ENCODE peak calls at places on chromosomes 6 and 20, in six cellular contexts. Y is epithelial cell of esophagus, V is Peyer's patch, K is mammary epithelial cell, M is dorsolateral prefrontal cortex, T is spleen. Q is an unnamed sample.

GRCh38 chr6:152642578-152643375 is 5.6 kb upstream of the SYNE1 start:
- DNase-seq in Y (peak; percentile 78), V (no peak), K (peak; percentile 56), M (peak; percentile 50), T (peak; percentile 89), Q (peak; percentile 70)

GRCh38 chr20:60402209-60403058 is 444.2 kb downstream of the CDH26 start:
- DNase-seq in Y (no peak), V (no peak), K (no peak), M (no peak), T (no peak), Q (no peak)

GRCh38 chr6:134035823-134036296 is 16.6 kb downstream of the SLC2A12 start:
- DNase-seq in Y (peak; percentile 88), V (no peak), K (peak; percentile 98), M (peak; percentile 67), T (no peak), Q (peak; percentile 84)

GRCh38 chr6:149026530-149026942 is 279.7 kb downstream of the UST start:
- DNase-seq in Y (peak; percentile 80), V (no peak), K (peak; percentile 68), M (no peak), T (no peak), Q (peak; percentile 81)

GRCh38 chr6:47977314-47977713 is 133.7 kb downstream of the PTCHD4 start:
- DNase-seq in Y (no peak), V (no peak), K (no peak), M (no peak), T (no peak), Q (peak; percentile 5)

GRCh38 chr6:150273457-150274309 is 95.1 kb upstream of the IYD start:
- DNase-seq in Y (no peak), V (no peak), K (no peak), M (no peak), T (no peak), Q (no peak)

GRCh38 chr20:35317416-35317815 is 25.2 kb upstream of the FAM83C start:
- DNase-seq in Y (no peak), V (no peak), K (no peak), M (no peak), T (no peak), Q (no peak)

GRCh38 chr6:5752282-5752681 is 254.4 kb downstream of the NRN1 start:
- DNase-seq in Y (peak; percentile 68), V (no peak), K (no peak), M (no peak), T (no peak), Q (peak; percentile 49)

GRCh38 chr6:16336056-16336810 is 97.8 kb downstream of the GMPR start:
- DNase-seq in Y (peak; percentile 78), V (no peak), K (peak; percentile 59), M (no peak), T (no peak), Q (peak; percentile 62)

GRCh38 chr6:101595276-101595675 is 201.8 kb downstream of the GRIK2 start:
- DNase-seq in Y (no peak), V (no peak), K (no peak), M (no peak), T (no peak), Q (no peak)

GRCh38 chr6:159979136-159979874 is 10.4 kb downstream of the IGF2R start:
- DNase-seq in Y (peak; percentile 88), V (no peak), K (peak; percentile 57), M (no peak), T (peak; percentile 78), Q (peak; percentile 84)

DNA sequence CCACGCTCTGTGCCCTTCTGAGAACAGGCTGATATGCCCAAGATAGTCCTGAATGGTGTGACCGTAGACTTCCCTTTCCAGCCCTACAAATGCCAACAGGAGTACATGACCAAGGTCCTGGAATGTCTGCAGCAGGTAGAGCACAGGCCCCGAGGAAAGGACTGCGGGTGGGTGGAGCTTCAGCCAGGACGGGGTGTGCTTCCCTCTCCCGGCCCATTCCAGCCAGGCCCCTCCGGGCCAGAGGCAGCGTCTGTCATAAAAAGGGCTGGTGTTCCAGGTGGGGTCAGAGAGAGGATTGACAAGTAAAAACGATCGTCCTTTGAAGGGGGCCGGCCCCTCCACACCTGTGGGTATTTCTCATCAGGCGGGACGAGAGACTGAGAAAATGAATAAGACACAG is 1.3 kb downstream of the RTEL1 start:
- DNase-seq in Y (no peak), V (no peak), K (peak; percentile 21), M (no peak), T (peak; percentile 77), Q (no peak)
- TF ChIP-seq CTCF in Y (no peak), V (no peak), K (no peak), M (no peak), T (no peak), Q (no peak)

DNA sequence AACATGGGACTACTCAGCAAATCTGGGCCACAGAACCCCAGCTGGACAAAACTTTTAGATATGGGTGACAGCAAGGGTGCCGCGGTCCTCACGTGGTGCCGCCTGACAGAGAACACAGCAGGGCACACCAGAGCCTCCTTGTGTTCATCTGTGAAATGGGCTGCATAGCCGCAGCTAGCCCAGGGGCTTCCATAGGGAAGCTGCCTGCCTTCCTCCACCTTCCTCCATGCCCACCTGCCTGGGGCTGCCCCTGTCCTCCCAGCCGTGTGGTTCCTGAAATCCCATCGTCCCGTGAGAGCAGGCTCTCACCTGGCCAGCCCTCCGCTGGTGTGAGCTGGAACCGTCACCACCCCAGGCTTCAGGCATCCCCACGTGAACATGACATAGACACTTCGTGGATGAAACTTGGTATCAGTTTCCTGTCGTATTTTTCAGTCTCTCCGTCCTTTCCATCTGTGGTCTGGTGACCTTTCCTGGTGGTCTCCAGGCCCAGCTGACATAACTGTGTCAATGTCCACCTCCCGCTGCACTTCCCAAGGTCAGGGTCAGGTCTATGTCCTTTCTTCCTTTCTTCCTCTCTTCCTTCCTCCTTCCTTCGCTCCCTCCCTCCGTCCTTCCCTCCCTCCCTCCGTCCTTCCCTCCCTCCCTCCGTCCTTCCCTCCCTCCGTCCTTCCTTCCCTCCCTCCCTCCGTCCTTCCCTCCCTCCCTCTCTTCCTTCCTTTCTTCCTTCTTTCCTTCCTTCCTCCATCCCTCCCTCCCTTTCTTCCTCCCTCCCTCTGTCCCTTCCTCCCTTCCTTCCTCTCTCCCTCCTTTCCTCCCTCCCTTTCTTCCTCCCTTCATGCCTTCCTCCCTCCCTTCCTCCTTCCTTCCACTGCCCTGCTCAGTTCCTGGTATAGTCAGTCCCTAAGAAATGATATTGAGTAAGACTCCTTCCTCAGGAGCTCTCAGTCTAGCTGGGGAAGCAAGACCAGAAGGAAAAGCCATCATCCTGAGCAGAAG is 78.8 kb downstream of the GRM4 start:
- DNase-seq in Y (no peak), V (no peak), K (no peak), M (no peak), T (no peak), Q (no peak)
- TF ChIP-seq CTCF in Y (no peak), V (no peak), K (no peak), M (no peak), T (no peak), Q (no peak)

DNA sequence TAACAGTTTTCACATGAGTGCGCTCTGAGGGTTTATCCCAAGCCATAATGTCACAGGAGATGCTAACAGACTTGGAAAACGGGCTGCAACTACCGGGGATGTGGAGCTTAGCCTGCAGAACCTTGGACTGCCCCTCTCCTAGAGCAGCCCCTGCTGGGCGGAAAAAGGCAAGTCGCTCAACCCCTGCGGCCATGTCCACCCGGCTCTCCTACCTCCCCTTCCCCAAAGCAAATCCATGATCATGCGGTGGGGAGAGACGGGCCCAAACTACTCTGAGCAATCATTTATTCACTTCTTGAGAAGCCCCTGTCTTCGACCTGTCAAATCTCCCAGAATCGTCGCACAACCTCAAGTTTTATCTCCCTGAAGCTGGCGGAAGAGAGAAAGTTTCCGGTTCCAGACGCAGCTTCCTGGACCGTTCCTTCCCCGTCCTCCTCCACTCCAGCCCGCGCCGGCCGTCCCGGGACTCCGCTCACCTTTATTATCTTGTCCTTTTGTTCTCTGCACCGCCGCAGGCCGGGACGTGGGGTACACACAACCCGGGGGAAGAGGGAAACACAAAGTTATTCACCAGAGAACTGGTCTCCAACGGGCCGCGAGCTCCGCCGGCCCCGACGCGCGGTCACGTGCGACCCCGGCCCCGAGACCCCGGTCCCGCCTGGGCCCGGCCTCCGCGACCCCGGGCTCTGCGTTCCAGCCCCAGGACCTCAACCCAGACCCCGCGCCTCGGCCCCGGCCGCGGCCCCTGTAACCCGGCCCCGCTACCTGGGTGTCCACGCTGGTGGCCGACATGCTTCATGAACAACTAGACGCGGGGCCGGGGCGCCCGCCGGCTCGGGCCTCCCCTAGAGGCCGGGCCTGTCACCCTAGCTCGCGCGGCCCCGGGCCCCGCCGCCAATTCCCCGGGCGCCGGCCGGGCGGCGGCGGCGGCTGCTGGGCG is 560 bp downstream of the YTHDF1 start:
- DNase-seq in Y (peak; percentile 50), V (peak; percentile 56), K (peak; percentile 45), M (no peak), T (no peak), Q (peak; percentile 42)
- TF ChIP-seq CTCF in Y (peak; percentile 38), V (peak; percentile 17), K (peak; percentile 55), M (no peak), T (no peak), Q (peak; percentile 47)

GRCh38 chr6:7996538-7997225 is 67.5 kb downstream of the BLOC1S5 start:
- DNase-seq in Y (peak; percentile 79), V (no peak), K (peak; percentile 29), M (no peak), T (no peak), Q (peak; percentile 75)

GRCh38 chr6:7993399-7993798 is 70.8 kb downstream of the BLOC1S5 start:
- DNase-seq in Y (no peak), V (no peak), K (no peak), M (no peak), T (no peak), Q (no peak)

GRCh38 chr6:7991536-7991935 is 72.7 kb downstream of the BLOC1S5 start:
- DNase-seq in Y (peak; percentile 55), V (no peak), K (no peak), M (no peak), T (no peak), Q (no peak)

GRCh38 chr6:7993952-7994351 is 70.2 kb downstream of the BLOC1S5 start:
- DNase-seq in Y (no peak), V (no peak), K (no peak), M (no peak), T (no peak), Q (peak; percentile 16)

GRCh38 chr6:7991992-7992815 is 72.0 kb downstream of the BLOC1S5 start:
- DNase-seq in Y (peak; percentile 65), V (no peak), K (peak; percentile 28), M (no peak), T (no peak), Q (peak; percentile 52)
- TF ChIP-seq CTCF in Y (peak; percentile 4), V (peak; percentile 73), K (peak; percentile 40), M (peak; percentile 64), T (peak; percentile 49), Q (peak; percentile 35)

DNA sequence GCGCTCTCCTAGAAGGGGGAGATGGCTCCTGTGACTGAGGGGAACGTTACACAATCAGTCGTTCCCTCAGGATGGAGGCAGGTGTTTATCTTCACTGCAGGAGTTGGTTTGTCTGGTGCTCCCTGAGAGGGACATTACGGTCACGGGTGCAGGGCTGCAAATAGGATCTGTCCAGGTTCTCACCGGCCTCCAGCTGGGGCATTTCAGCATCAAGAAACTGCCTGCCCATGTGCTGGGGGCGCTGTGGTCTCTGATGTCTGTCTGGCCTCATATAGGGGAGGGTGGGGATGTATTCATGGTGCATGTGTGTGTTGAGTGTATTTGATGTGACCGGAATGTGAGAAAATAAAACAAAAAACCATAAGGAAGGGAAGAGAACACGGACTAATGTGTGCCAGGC is 77.1 kb downstream of the TBC1D7 start:
- DNase-seq in Y (no peak), V (no peak), K (no peak), M (no peak), T (no peak), Q (no peak)
- TF ChIP-seq CTCF in Y (no peak), V (no peak), K (no peak), M (no peak), T (no peak), Q (no peak)

DNA sequence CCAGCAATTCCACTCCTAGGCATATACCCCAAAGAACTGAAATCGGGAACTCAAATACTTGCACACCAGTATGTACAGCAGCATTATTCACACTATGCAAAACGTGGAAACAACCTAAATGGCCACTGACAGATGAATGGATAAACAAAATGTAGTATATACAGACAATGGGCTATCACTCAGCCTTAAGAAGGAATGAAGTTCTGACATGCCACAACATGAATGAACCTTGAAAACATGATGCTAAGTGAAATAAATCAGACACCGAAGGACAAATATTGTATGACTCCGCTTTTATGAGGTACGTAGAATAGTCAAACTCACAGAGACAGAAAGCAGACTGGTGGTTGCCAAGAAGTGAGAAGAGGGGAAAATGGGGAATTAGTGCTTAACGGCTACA is 59.1 kb upstream of the CCN6 start:
- DNase-seq in Y (peak; percentile 79), V (no peak), K (no peak), M (no peak), T (no peak), Q (no peak)
- TF ChIP-seq CTCF in Y (no peak), V (no peak), K (no peak), M (no peak), T (no peak), Q (no peak)

Q was measured in MCF 10A.